ENCODE peak calls at places on chromosomes 11 and 22, in nine cellular contexts. K is non-pigmented ciliary epithelial cell; W is stimulated activated CD4-positive, alpha-beta T cell treated with anti-CD3 and anti-CD28 coated beads, Interleukin-1b, Interleukin-23, amount 100 ng/mL, for 24 hours; U is posterior vena cava; Y is amniotic stem cell; N is NCI-H2081; D is esophagus squamous epithelium; O is anterior cingulate cortex; C is adipocyte. Q is an unnamed sample.

GRCh38 chr11:94241896-94242295 is 62.5 kb upstream of the IZUMO1R start:
- DNase-seq in K (no peak), W (no peak), U (no peak), Y (no peak), N (no peak), D (no peak), O (no peak), C (peak; percentile 49), Q (no peak)

GRCh38 chr11:120344302-120345004 is 8.2 kb downstream of the ARHGEF12 start:
- DNase-seq in K (peak; percentile 52), W (no peak), U (no peak), Y (no peak), N (no peak), D (no peak), O (no peak), C (no peak), Q (no peak)

GRCh38 chr11:6397636-6398035 is 7.4 kb downstream of the SMPD1 start:
- DNase-seq in K (no peak), W (no peak), U (no peak), Y (peak; percentile 36), N (no peak), D (no peak), O (no peak), C (peak; percentile 42), Q (no peak)

GRCh38 chr22:23530106-23530505 is 50.0 kb downstream of the IGLL1 start:
- DNase-seq in K (no peak), W (no peak), U (peak; percentile 56), Y (no peak), N (no peak), D (no peak), O (no peak), C (no peak), Q (no peak)

GRCh38 chr22:43996170-43996980 is 27.7 kb upstream of the PARVB start:
- DNase-seq in K (no peak), W (peak; percentile 31), U (peak; percentile 91), Y (no peak), N (no peak), D (peak; percentile 26), O (peak; percentile 18), C (no peak), Q (no peak)

GRCh38 chr22:48713266-48714205 is 1114.1 kb downstream of the BRD1 start:
- DNase-seq in K (no peak), W (no peak), U (peak; percentile 76), Y (no peak), N (no peak), D (no peak), O (no peak), C (no peak), Q (no peak)

GRCh38 chr11:2467695-2468055 is 22.9 kb downstream of the KCNQ1 start:
- DNase-seq in K (no peak), W (no peak), U (peak; percentile 58), Y (no peak), N (no peak), D (no peak), O (no peak), C (no peak), Q (no peak)

GRCh38 chr11:10666556-10666955 is 27.0 kb downstream of the IRAG1 start:
- DNase-seq in K (no peak), W (no peak), U (no peak), Y (peak; percentile 43), N (no peak), D (no peak), O (no peak), C (peak; percentile 65), Q (no peak)

GRCh38 chr22:44181033-44181911 is 547 bp downstream of the PARVG start:
- DNase-seq in K (no peak), W (no peak), U (no peak), Y (no peak), N (no peak), D (no peak), O (no peak), C (no peak), Q (no peak)

GRCh38 chr22:29224121-29224858 is 18.6 kb downstream of the EMID1 start:
- DNase-seq in K (no peak), W (no peak), U (no peak), Y (no peak), N (no peak), D (no peak), O (no peak), C (no peak), Q (no peak)

GRCh38 chr11:119691020-119691666 is 37.9 kb downstream of the NECTIN1 start:
- DNase-seq in K (no peak), W (no peak), U (no peak), Y (no peak), N (no peak), D (no peak), O (no peak), C (no peak), Q (no peak)

GRCh38 chr11:78795862-78796261 is 221.2 kb upstream of the NARS2 start:
- DNase-seq in K (no peak), W (no peak), U (no peak), Y (no peak), N (no peak), D (no peak), O (no peak), C (no peak), Q (no peak)

GRCh38 chr11:123300874-123301695 is 106.0 kb upstream of the CLMP start:
- DNase-seq in K (no peak), W (no peak), U (no peak), Y (no peak), N (no peak), D (no peak), O (no peak), C (no peak), Q (peak; percentile 26)

GRCh38 chr11:64839887-64840782 is 4.3 kb downstream of the CDC42BPG start:
- DNase-seq in K (no peak), W (no peak), U (no peak), Y (no peak), N (no peak), D (no peak), O (no peak), C (no peak), Q (no peak)

GRCh38 chr11:117361432-117361831 is 33.8 kb downstream of the CEP164 start:
- DNase-seq in K (no peak), W (no peak), U (peak; percentile 20), Y (no peak), N (no peak), D (no peak), O (peak; percentile 13), C (no peak), Q (no peak)

GRCh38 chr11:36037031-36037430 is 93.2 kb downstream of the LDLRAD3 start:
- DNase-seq in K (no peak), W (no peak), U (no peak), Y (no peak), N (no peak), D (no peak), O (no peak), C (peak; percentile 46), Q (no peak)

Q was measured in BJ.